ENCODE peak calls at places on chromosomes 7 and 10, in four cellular contexts. Y is activated CD4-positive, alpha-beta T cell treated with anti-CD3 and anti-CD28 coated beads, Interleukin-2, amount 50 U/mL, for 24 hours; P is cardiac fibroblast; D is BE2C. O is an unnamed sample.

GRCh38 chr10:114499630-114500190 is 95.4 kb upstream of the AFAP1L2 start:
- DNase-seq in Y (peak), P (no peak), D (no peak), O (no peak)

GRCh38 chr10:49264177-49264677 is 34.7 kb upstream of the C10orf71 start:
- DNase-seq in Y (no peak), P (no peak), D (no peak), O (no peak)

GRCh38 chr7:25656581-25657026 is 428.3 kb upstream of the NPVF start:
- DNase-seq in Y (no peak), P (no peak), D (peak), O (no peak)

GRCh38 chr10:3764626-3765375 is 20.2 kb downstream of the KLF6 start:
- DNase-seq in Y (no peak), P (no peak), D (no peak), O (no peak)

GRCh38 chr10:79588800-79589199 is 21.9 kb upstream of the SFTPA1 start:
- DNase-seq in Y (no peak), P (no peak), D (no peak), O (no peak)

GRCh38 chr7:132255084-132255483 is 321.2 kb downstream of the PLXNA4 start:
- DNase-seq in Y (no peak), P (no peak), D (no peak), O (no peak)

GRCh38 chr7:4849390-4849789 is 12.4 kb downstream of the PAPOLB start:
- DNase-seq in Y (no peak), P (peak), D (peak), O (peak)

GRCh38 chr10:50846753-50847152 is 38.7 kb downstream of the A1CF start:
- DNase-seq in Y (no peak), P (peak), D (no peak), O (no peak)

GRCh38 chr7:74173074-74173473 is 1.1 kb upstream of the EIF4H start:
- DNase-seq in Y (no peak), P (no peak), D (peak), O (no peak)

GRCh38 chr7:75937958-75938786 is 23.2 kb downstream of the POR start:
- DNase-seq in Y (no peak), P (peak), D (peak), O (peak)

GRCh38 chr7:80263821-80264220 is 129.2 kb downstream of the GNAI1 start:
- DNase-seq in Y (no peak), P (no peak), D (no peak), O (no peak)

GRCh38 chr10:111204880-111205279 is 128.1 kb downstream of the ADRA2A start:
- DNase-seq in Y (no peak), P (no peak), D (no peak), O (no peak)

GRCh38 chr7:40220421-40220911 is 85.7 kb downstream of the SUGCT start:
- DNase-seq in Y (no peak), P (peak), D (no peak), O (no peak)

GRCh38 chr10:131786756-131787605 is 113.8 kb upstream of the PPP2R2D start:
- DNase-seq in Y (peak), P (peak), D (peak), O (peak)

GRCh38 chr10:73379064-73379748 is 20.5 kb upstream of the CFAP70 start:
- DNase-seq in Y (no peak), P (no peak), D (no peak), O (no peak)

GRCh38 chr10:71084061-71084817 is 128.1 kb upstream of the UNC5B start:
- DNase-seq in Y (no peak), P (no peak), D (no peak), O (no peak)

GRCh38 chr7:70458195-70458695 is 673.7 kb upstream of the GALNT17 start:
- DNase-seq in Y (no peak), P (no peak), D (no peak), O (no peak)

O was measured in NCI-H460.